ENCODE peak calls at places on chromosomes 11 and 22, in seven cellular contexts. M is H1, J is HCT116, W is SK-N-SH, I is GM12878, L is HepG2, B is K562. F is an unnamed sample.

GRCh38 chr22:23690713-23691112 is at the start of gene RGL4:
- DNase-seq in M (no peak), J (no peak), W (no peak), I (no peak), L (no peak), B (no peak), F (no peak)

GRCh38 chr22:26889794-26890193 is 232.4 kb downstream of the MIAT start:
- DNase-seq in M (no peak), J (no peak), W (no peak), I (no peak), L (no peak), B (no peak), F (no peak)

GRCh38 chr11:57493507-57494503 is 21.7 kb downstream of the SLC43A1 start:
- DNase-seq in M (peak), J (peak), W (peak), I (no peak), L (peak), B (peak), F (peak)

GRCh38 chr11:2927851-2928604 is 1.2 kb downstream of the PHLDA2 start:
- DNase-seq in M (no peak), J (no peak), W (peak), I (no peak), L (no peak), B (peak), F (peak)

GRCh38 chr11:14340721-14341120 is 18.3 kb downstream of the RRAS2 start:
- DNase-seq in M (no peak), J (no peak), W (no peak), I (no peak), L (no peak), B (no peak), F (no peak)

GRCh38 chr11:30533445-30533947 is 52.7 kb downstream of the MPPED2 start:
- DNase-seq in M (no peak), J (no peak), W (no peak), I (no peak), L (no peak), B (no peak), F (no peak)

GRCh38 chr11:116901211-116901610 is 63.8 kb upstream of the APOA1 start:
- DNase-seq in M (no peak), J (no peak), W (no peak), I (no peak), L (no peak), B (no peak), F (no peak)

GRCh38 chr11:45470151-45471001 is 184.2 kb upstream of the SYT13 start:
- DNase-seq in M (no peak), J (no peak), W (no peak), I (no peak), L (no peak), B (no peak), F (no peak)

GRCh38 chr22:32917577-32918375 is 116.3 kb downstream of the TIMP3 start:
- DNase-seq in M (no peak), J (no peak), W (no peak), I (no peak), L (no peak), B (no peak), F (no peak)

GRCh38 chr11:43845816-43846215 is 34.8 kb upstream of the ALKBH3 start:
- DNase-seq in M (no peak), J (no peak), W (no peak), I (no peak), L (no peak), B (no peak), F (no peak)

GRCh38 chr11:19193916-19194315 is 7.9 kb downstream of the CSRP3 start:
- DNase-seq in M (no peak), J (no peak), W (no peak), I (no peak), L (no peak), B (no peak), F (no peak)

GRCh38 chr11:13256216-13256615 is 21.4 kb upstream of the BMAL1 start:
- DNase-seq in M (no peak), J (no peak), W (no peak), I (no peak), L (no peak), B (no peak), F (no peak)

GRCh38 chr22:46293591-46294260 is 2.9 kb upstream of the GTSE1 start:
- DNase-seq in M (no peak), J (no peak), W (no peak), I (no peak), L (no peak), B (no peak), F (no peak)

GRCh38 chr22:16961477-16962186 is 46.4 kb downstream of the GAB4 start:
- DNase-seq in M (no peak), J (no peak), W (no peak), I (no peak), L (no peak), B (peak), F (no peak)

GRCh38 chr11:121448431-121448941 is 3.6 kb upstream of the SORL1 start:
- DNase-seq in M (no peak), J (no peak), W (no peak), I (no peak), L (no peak), B (no peak), F (no peak)

GRCh38 chr22:25966448-25966913 is 202.8 kb upstream of the SEZ6L start:
- DNase-seq in M (no peak), J (no peak), W (no peak), I (peak), L (no peak), B (no peak), F (no peak)

GRCh38 chr22:35777335-35777975 is 59.8 kb downstream of the APOL5 start:
- DNase-seq in M (no peak), J (no peak), W (no peak), I (no peak), L (no peak), B (no peak), F (no peak)

GRCh38 chr11:123430736-123431356 is 777 bp downstream of the GRAMD1B start:
- DNase-seq in M (no peak), J (no peak), W (no peak), I (no peak), L (no peak), B (no peak), F (no peak)
- TF ChIP-seq JUND in M (no peak), J (no peak), W (no peak), I (no peak), L (no peak), B (no peak), F (no peak)

GRCh38 chr22:48926663-48927062 is 901.0 kb downstream of the BRD1 start:
- DNase-seq in M (no peak), J (no peak), W (no peak), I (no peak), L (no peak), B (no peak), F (no peak)
- TF ChIP-seq JUND in M (no peak), J (no peak), W (no peak), I (no peak), L (no peak), B (no peak), F (no peak)

GRCh38 chr22:29457730-29458129 is 19.3 kb downstream of the RFPL1 start:
- DNase-seq in M (no peak), J (peak), W (peak), I (peak), L (peak), B (peak), F (peak)

GRCh38 chr22:29458551-29458950 is 20.2 kb downstream of the RFPL1 start:
- DNase-seq in M (no peak), J (no peak), W (no peak), I (no peak), L (no peak), B (no peak), F (no peak)

GRCh38 chr22:29459773-29460172 is 20.2 kb upstream of the NEFH start:
- DNase-seq in M (no peak), J (no peak), W (no peak), I (no peak), L (no peak), B (no peak), F (no peak)

GRCh38 chr22:29454186-29454745 is 15.9 kb downstream of the RFPL1 start:
- DNase-seq in M (no peak), J (no peak), W (no peak), I (no peak), L (no peak), B (no peak), F (no peak)

GRCh38 chr22:29456211-29456671 is 17.9 kb downstream of the RFPL1 start:
- DNase-seq in M (no peak), J (no peak), W (no peak), I (no peak), L (no peak), B (no peak), F (no peak)
- TF ChIP-seq JUND in M (no peak), J (no peak), W (no peak), I (no peak), L (no peak), B (no peak), F (no peak)

DNA sequence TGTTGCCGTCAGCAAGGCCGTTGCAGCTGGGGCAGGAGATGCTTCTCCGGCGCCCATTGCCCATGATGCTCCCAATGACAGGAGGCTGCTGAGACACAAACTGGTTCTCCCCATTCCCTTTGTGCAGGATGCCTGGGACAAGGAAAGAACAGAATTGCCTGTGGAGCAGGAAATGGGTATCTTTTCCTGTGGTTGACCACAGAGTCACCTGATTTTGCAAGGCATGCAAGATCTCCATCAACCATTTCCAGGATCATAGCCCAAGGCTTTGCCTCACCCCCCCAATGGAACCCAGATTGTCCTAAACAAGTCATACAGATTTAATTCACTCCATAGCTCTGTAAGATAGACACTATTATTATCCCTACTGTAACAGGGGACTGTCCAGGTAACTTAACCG is 148.1 kb upstream of the NARS2 start:
- DNase-seq in M (no peak), J (no peak), W (no peak), I (no peak), L (no peak), B (no peak), F (no peak)
- TF ChIP-seq JUND in M (no peak), J (no peak), W (no peak), I (no peak), L (no peak), B (no peak), F (no peak)